ENCODE peak calls at places on chromosomes 1 and 21, in ten cellular contexts. K is iPS DF 19.7; R is stimulated activated CD4-positive, alpha-beta T cell treated with anti-CD3 and anti-CD28 coated beads, Interleukin-15, amount 100 ng/mL, for 24 hours; E is GM04503; U is hypothalamus; B is NCI-H446 treated with DMSO at 0.1 percent for 48 hours; G is left colon; T is heart left ventricle; L is progenitor cell of endocrine pancreas; X is HS-27A. N is an unnamed sample.

GRCh38 chr1:116711061-116711582 is 43.1 kb upstream of the CD2 start:
- DNase-seq in K (peak; percentile 28), R (peak; percentile 47), E (no peak), U (no peak), B (peak; percentile 45), G (no peak), T (no peak), L (no peak), X (no peak), N (peak; percentile 58)

GRCh38 chr1:12546771-12547585 is 71.0 kb downstream of the DHRS3 start:
- DNase-seq in K (no peak), R (no peak), E (no peak), U (no peak), B (no peak), G (no peak), T (peak; percentile 74), L (no peak), X (no peak), N (no peak)

GRCh38 chr1:17128361-17128760 is 9.1 kb upstream of the PADI2 start:
- DNase-seq in K (no peak), R (no peak), E (peak; percentile 98), U (no peak), B (no peak), G (no peak), T (no peak), L (no peak), X (peak; percentile 98), N (no peak)

GRCh38 chr1:202811296-202812175 is 782 bp downstream of the PCAT6 start:
- DNase-seq in K (no peak), R (peak; percentile 58), E (no peak), U (no peak), B (no peak), G (peak; percentile 66), T (peak; percentile 34), L (peak; percentile 20), X (no peak), N (peak; percentile 78)

GRCh38 chr1:112504666-112505399 is 3.9 kb upstream of the WNT2B start:
- DNase-seq in K (no peak), R (no peak), E (no peak), U (no peak), B (no peak), G (no peak), T (no peak), L (no peak), X (no peak), N (no peak)

GRCh38 chr1:45306319-45306718 is 20.4 kb upstream of the HPDL start:
- DNase-seq in K (no peak), R (peak; percentile 72), E (no peak), U (no peak), B (no peak), G (no peak), T (no peak), L (no peak), X (no peak), N (peak; percentile 87)

GRCh38 chr1:161196111-161196510 is 2.7 kb downstream of the ADAMTS4 start:
- DNase-seq in K (no peak), R (no peak), E (no peak), U (no peak), B (no peak), G (no peak), T (no peak), L (no peak), X (no peak), N (no peak)

GRCh38 chr1:18978706-18979105 is 22.2 kb upstream of the IFFO2 start:
- DNase-seq in K (no peak), R (no peak), E (no peak), U (no peak), B (no peak), G (no peak), T (no peak), L (no peak), X (no peak), N (no peak)

GRCh38 chr1:2803931-2804627 is 2.6 kb upstream of the TTC34 start:
- DNase-seq in K (no peak), R (no peak), E (no peak), U (no peak), B (no peak), G (no peak), T (no peak), L (no peak), X (no peak), N (no peak)

GRCh38 chr1:168518201-168518689 is 25.6 kb downstream of the XCL2 start:
- DNase-seq in K (no peak), R (no peak), E (no peak), U (no peak), B (no peak), G (no peak), T (no peak), L (no peak), X (no peak), N (no peak)

GRCh38 chr21:44070391-44070790 is 36.8 kb upstream of the PWP2 start:
- DNase-seq in K (no peak), R (no peak), E (no peak), U (no peak), B (no peak), G (no peak), T (no peak), L (no peak), X (no peak), N (no peak)

GRCh38 chr1:206582537-206583460 is 29.5 kb downstream of the EIF2D start:
- DNase-seq in K (no peak), R (peak; percentile 76), E (no peak), U (no peak), B (no peak), G (no peak), T (no peak), L (no peak), X (no peak), N (peak; percentile 71)

GRCh38 chr1:75328691-75329090 is 194.5 kb downstream of the LHX8 start:
- DNase-seq in K (peak; percentile 20), R (no peak), E (no peak), U (no peak), B (no peak), G (no peak), T (no peak), L (no peak), X (no peak), N (no peak)

GRCh38 chr1:26075421-26076144 is 8.2 kb upstream of the TRIM63 start:
- DNase-seq in K (no peak), R (no peak), E (no peak), U (no peak), B (no peak), G (no peak), T (no peak), L (no peak), X (no peak), N (no peak)

GRCh38 chr1:38745476-38746410 is 113.8 kb downstream of the RRAGC start:
- DNase-seq in K (no peak), R (peak; percentile 1), E (no peak), U (no peak), B (no peak), G (no peak), T (no peak), L (no peak), X (no peak), N (peak; percentile 33)